ENCODE peak calls at places on chromosomes 2 and 18, in nine cellular contexts. One of them, this sample, is unnamed.

GRCh38 chr2:165833156-165833555 is 39.1 kb upstream of the GALNT3 start:
- DNase-seq in PC-3: peak
- DNase-seq in progenitor cell of endocrine pancreas: no peak
- DNase-seq in neural progenitor cell: no peak
- DNase-seq in kidney epithelial cell: peak
- DNase-seq in nephron progenitor cell: no peak
- DNase-seq in fibroblast of the aortic adventitia: peak
- DNase-seq in BJ: peak
- DNase-seq in transverse colon: no peak
- DNase-seq in this sample: no peak

GRCh38 chr2:75503048-75503607 is 57.6 kb downstream of the EVA1A start:
- DNase-seq in PC-3: peak
- DNase-seq in progenitor cell of endocrine pancreas: no peak
- DNase-seq in neural progenitor cell: no peak
- DNase-seq in kidney epithelial cell: peak
- DNase-seq in nephron progenitor cell: no peak
- DNase-seq in fibroblast of the aortic adventitia: peak
- DNase-seq in BJ: peak
- DNase-seq in transverse colon: no peak
- DNase-seq in this sample: no peak

GRCh38 chr18:78721986-78722385 is 257.6 kb upstream of the SALL3 start:
- DNase-seq in PC-3: no peak
- DNase-seq in progenitor cell of endocrine pancreas: no peak
- DNase-seq in neural progenitor cell: no peak
- DNase-seq in kidney epithelial cell: no peak
- DNase-seq in nephron progenitor cell: no peak
- DNase-seq in fibroblast of the aortic adventitia: no peak
- DNase-seq in BJ: no peak
- DNase-seq in transverse colon: no peak
- DNase-seq in this sample: no peak

GRCh38 chr18:57841568-57841967 is 38.5 kb upstream of the ATP8B1 start:
- DNase-seq in PC-3: no peak
- DNase-seq in progenitor cell of endocrine pancreas: no peak
- DNase-seq in neural progenitor cell: no peak
- DNase-seq in kidney epithelial cell: no peak
- DNase-seq in nephron progenitor cell: no peak
- DNase-seq in fibroblast of the aortic adventitia: no peak
- DNase-seq in BJ: no peak
- DNase-seq in transverse colon: no peak
- DNase-seq in this sample: no peak

GRCh38 chr2:24315669-24316068 is 44.7 kb downstream of the ITSN2 start:
- DNase-seq in PC-3: no peak
- DNase-seq in progenitor cell of endocrine pancreas: no peak
- DNase-seq in neural progenitor cell: no peak
- DNase-seq in kidney epithelial cell: peak
- DNase-seq in nephron progenitor cell: no peak
- DNase-seq in fibroblast of the aortic adventitia: no peak
- DNase-seq in BJ: no peak
- DNase-seq in transverse colon: no peak
- DNase-seq in this sample: no peak

GRCh38 chr2:42289222-42289621 is 71.8 kb downstream of the COX7A2L start:
- DNase-seq in PC-3: no peak
- DNase-seq in progenitor cell of endocrine pancreas: no peak
- DNase-seq in neural progenitor cell: no peak
- DNase-seq in kidney epithelial cell: no peak
- DNase-seq in nephron progenitor cell: no peak
- DNase-seq in fibroblast of the aortic adventitia: no peak
- DNase-seq in BJ: no peak
- DNase-seq in transverse colon: no peak
- DNase-seq in this sample: no peak

GRCh38 chr2:73176205-73176880 is 26.0 kb upstream of the NOTO start:
- DNase-seq in PC-3: no peak
- DNase-seq in progenitor cell of endocrine pancreas: no peak
- DNase-seq in neural progenitor cell: peak
- DNase-seq in kidney epithelial cell: no peak
- DNase-seq in nephron progenitor cell: peak
- DNase-seq in fibroblast of the aortic adventitia: no peak
- DNase-seq in BJ: no peak
- DNase-seq in transverse colon: peak
- DNase-seq in this sample: no peak

GRCh38 chr18:34794346-34794745 is 84.2 kb downstream of the DTNA start:
- DNase-seq in PC-3: no peak
- DNase-seq in progenitor cell of endocrine pancreas: no peak
- DNase-seq in neural progenitor cell: peak
- DNase-seq in kidney epithelial cell: no peak
- DNase-seq in nephron progenitor cell: no peak
- DNase-seq in fibroblast of the aortic adventitia: no peak
- DNase-seq in BJ: no peak
- DNase-seq in transverse colon: no peak
- DNase-seq in this sample: no peak

GRCh38 chr2:88184762-88185161 is 14.6 kb downstream of the THNSL2 start:
- DNase-seq in PC-3: no peak
- DNase-seq in progenitor cell of endocrine pancreas: no peak
- DNase-seq in neural progenitor cell: no peak
- DNase-seq in kidney epithelial cell: no peak
- DNase-seq in nephron progenitor cell: no peak
- DNase-seq in fibroblast of the aortic adventitia: no peak
- DNase-seq in BJ: no peak
- DNase-seq in transverse colon: no peak
- DNase-seq in this sample: no peak

GRCh38 chr2:128282246-128282975 is 36.3 kb downstream of the HS6ST1 start:
- DNase-seq in PC-3: no peak
- DNase-seq in progenitor cell of endocrine pancreas: no peak
- DNase-seq in neural progenitor cell: no peak
- DNase-seq in kidney epithelial cell: no peak
- DNase-seq in nephron progenitor cell: no peak
- DNase-seq in fibroblast of the aortic adventitia: no peak
- DNase-seq in BJ: no peak
- DNase-seq in transverse colon: no peak
- DNase-seq in this sample: peak

GRCh38 chr2:43047187-43047780 is 179.1 kb downstream of the ZFP36L2 start:
- DNase-seq in PC-3: no peak
- DNase-seq in progenitor cell of endocrine pancreas: no peak
- DNase-seq in neural progenitor cell: no peak
- DNase-seq in kidney epithelial cell: no peak
- DNase-seq in nephron progenitor cell: no peak
- DNase-seq in fibroblast of the aortic adventitia: no peak
- DNase-seq in BJ: no peak
- DNase-seq in transverse colon: no peak
- DNase-seq in this sample: no peak

DNA sequence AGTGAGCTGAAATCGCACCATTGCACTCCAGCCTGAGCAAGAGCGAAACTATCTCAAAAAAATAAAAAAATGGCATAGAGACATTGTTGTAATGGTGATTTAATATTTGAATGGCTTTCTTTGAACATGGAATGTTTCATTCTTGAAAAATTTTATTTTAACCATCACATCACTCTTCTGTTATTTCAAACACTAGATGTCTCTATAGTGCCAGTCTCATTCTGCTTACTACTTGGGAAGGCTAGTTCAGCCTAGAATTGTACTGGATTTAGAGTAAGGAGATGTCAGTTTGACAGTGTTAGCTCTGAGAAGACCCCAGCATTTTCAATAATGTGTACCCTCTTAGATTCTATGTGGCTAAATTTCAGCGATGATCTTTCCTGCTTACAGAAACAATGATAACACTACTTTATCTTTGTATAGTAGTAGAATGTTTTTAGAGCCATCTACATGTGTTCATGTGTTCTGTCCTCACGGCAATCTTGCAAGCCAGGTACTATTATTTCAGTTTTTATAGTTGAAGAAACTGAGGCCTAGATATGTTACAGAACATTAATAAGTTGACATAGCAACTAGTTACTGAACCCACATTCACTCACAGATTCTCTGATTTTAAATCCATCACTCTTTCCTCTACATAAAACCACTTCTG is 142.9 kb upstream of the ZSWIM2 start:
- DNase-seq in PC-3: peak
- DNase-seq in progenitor cell of endocrine pancreas: no peak
- DNase-seq in neural progenitor cell: no peak
- DNase-seq in kidney epithelial cell: no peak
- DNase-seq in nephron progenitor cell: no peak
- DNase-seq in fibroblast of the aortic adventitia: peak
- DNase-seq in BJ: no peak
- DNase-seq in transverse colon: no peak
- DNase-seq in this sample: no peak
- TF ChIP-seq CTCF in PC-3: peak
- TF ChIP-seq CTCF in progenitor cell of endocrine pancreas: no peak
- TF ChIP-seq CTCF in neural progenitor cell: peak
- TF ChIP-seq CTCF in kidney epithelial cell: no peak
- TF ChIP-seq CTCF in nephron progenitor cell: no peak
- TF ChIP-seq CTCF in fibroblast of the aortic adventitia: no peak
- TF ChIP-seq CTCF in BJ: no peak
- TF ChIP-seq CTCF in transverse colon: no peak
- TF ChIP-seq CTCF in this sample: no peak

GRCh38 chr2:16680294-16680693 is 14.7 kb upstream of the CYRIA start:
- DNase-seq in PC-3: no peak
- DNase-seq in progenitor cell of endocrine pancreas: no peak
- DNase-seq in neural progenitor cell: no peak
- DNase-seq in kidney epithelial cell: no peak
- DNase-seq in nephron progenitor cell: no peak
- DNase-seq in fibroblast of the aortic adventitia: no peak
- DNase-seq in BJ: no peak
- DNase-seq in transverse colon: no peak
- DNase-seq in this sample: no peak
- TF ChIP-seq CTCF in PC-3: no peak
- TF ChIP-seq CTCF in progenitor cell of endocrine pancreas: no peak
- TF ChIP-seq CTCF in neural progenitor cell: no peak
- TF ChIP-seq CTCF in kidney epithelial cell: no peak
- TF ChIP-seq CTCF in nephron progenitor cell: no peak
- TF ChIP-seq CTCF in fibroblast of the aortic adventitia: no peak
- TF ChIP-seq CTCF in BJ: no peak
- TF ChIP-seq CTCF in transverse colon: no peak
- TF ChIP-seq CTCF in this sample: no peak

GRCh38 chr2:70101174-70101573 is 13.9 kb downstream of the PCBP1 start:
- DNase-seq in PC-3: no peak
- DNase-seq in progenitor cell of endocrine pancreas: no peak
- DNase-seq in neural progenitor cell: no peak
- DNase-seq in kidney epithelial cell: no peak
- DNase-seq in nephron progenitor cell: no peak
- DNase-seq in fibroblast of the aortic adventitia: no peak
- DNase-seq in BJ: no peak
- DNase-seq in transverse colon: no peak
- DNase-seq in this sample: no peak

GRCh38 chr2:70098032-70098431 is 10.8 kb downstream of the PCBP1 start:
- DNase-seq in PC-3: no peak
- DNase-seq in progenitor cell of endocrine pancreas: no peak
- DNase-seq in neural progenitor cell: no peak
- DNase-seq in kidney epithelial cell: no peak
- DNase-seq in nephron progenitor cell: no peak
- DNase-seq in fibroblast of the aortic adventitia: no peak
- DNase-seq in BJ: no peak
- DNase-seq in transverse colon: no peak
- DNase-seq in this sample: no peak

GRCh38 chr2:70099270-70099669 is 12.0 kb downstream of the PCBP1 start:
- DNase-seq in PC-3: no peak
- DNase-seq in progenitor cell of endocrine pancreas: no peak
- DNase-seq in neural progenitor cell: no peak
- DNase-seq in kidney epithelial cell: no peak
- DNase-seq in nephron progenitor cell: no peak
- DNase-seq in fibroblast of the aortic adventitia: no peak
- DNase-seq in BJ: no peak
- DNase-seq in transverse colon: no peak
- DNase-seq in this sample: no peak

GRCh38 chr2:70104231-70105111 is 17.2 kb downstream of the PCBP1 start:
- DNase-seq in PC-3: no peak
- DNase-seq in progenitor cell of endocrine pancreas: no peak
- DNase-seq in neural progenitor cell: no peak
- DNase-seq in kidney epithelial cell: no peak
- DNase-seq in nephron progenitor cell: peak
- DNase-seq in fibroblast of the aortic adventitia: peak
- DNase-seq in BJ: no peak
- DNase-seq in transverse colon: peak
- DNase-seq in this sample: peak

DNA sequence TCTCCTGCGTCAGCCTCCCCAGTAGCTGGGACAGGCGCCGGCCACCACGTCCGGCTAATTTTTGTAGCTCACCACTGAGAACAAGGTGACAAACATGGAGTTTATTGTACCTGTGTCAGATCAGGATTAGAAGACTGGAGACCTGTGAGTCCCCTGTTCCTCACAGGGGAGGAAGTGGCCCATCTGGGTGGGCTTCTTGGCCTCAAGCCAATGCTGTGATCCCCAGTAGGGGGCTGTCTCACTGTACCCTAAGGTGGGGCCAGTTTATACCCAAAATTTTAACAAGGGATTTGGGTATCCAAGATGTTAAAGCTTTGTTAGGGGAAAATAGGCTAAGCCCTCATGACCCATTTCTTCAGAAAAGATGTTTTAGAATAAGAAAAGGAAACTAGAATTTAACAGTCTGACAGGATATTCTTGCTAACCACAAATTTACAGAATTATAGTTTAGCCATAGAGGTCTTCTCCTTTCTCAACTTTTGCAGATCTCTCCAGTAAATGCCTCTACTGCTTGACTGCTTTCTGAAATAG is 16.3 kb downstream of the PCBP1 start:
- DNase-seq in PC-3: no peak
- DNase-seq in progenitor cell of endocrine pancreas: no peak
- DNase-seq in neural progenitor cell: no peak
- DNase-seq in kidney epithelial cell: no peak
- DNase-seq in nephron progenitor cell: no peak
- DNase-seq in fibroblast of the aortic adventitia: no peak
- DNase-seq in BJ: no peak
- DNase-seq in transverse colon: no peak
- DNase-seq in this sample: no peak
- TF ChIP-seq CTCF in PC-3: no peak
- TF ChIP-seq CTCF in progenitor cell of endocrine pancreas: no peak
- TF ChIP-seq CTCF in neural progenitor cell: peak
- TF ChIP-seq CTCF in kidney epithelial cell: no peak
- TF ChIP-seq CTCF in nephron progenitor cell: no peak
- TF ChIP-seq CTCF in fibroblast of the aortic adventitia: no peak
- TF ChIP-seq CTCF in BJ: no peak
- TF ChIP-seq CTCF in transverse colon: no peak
- TF ChIP-seq CTCF in this sample: no peak

GRCh38 chr2:232588031-232588430 is 37.5 kb downstream of the EIF4E2 start:
- DNase-seq in PC-3: no peak
- DNase-seq in progenitor cell of endocrine pancreas: no peak
- DNase-seq in neural progenitor cell: no peak
- DNase-seq in kidney epithelial cell: no peak
- DNase-seq in nephron progenitor cell: no peak
- DNase-seq in fibroblast of the aortic adventitia: no peak
- DNase-seq in BJ: no peak
- DNase-seq in transverse colon: no peak
- DNase-seq in this sample: no peak

GRCh38 chr2:232593931-232594330 is 39.5 kb upstream of the EFHD1 start:
- DNase-seq in PC-3: no peak
- DNase-seq in progenitor cell of endocrine pancreas: no peak
- DNase-seq in neural progenitor cell: no peak
- DNase-seq in kidney epithelial cell: no peak
- DNase-seq in nephron progenitor cell: no peak
- DNase-seq in fibroblast of the aortic adventitia: no peak
- DNase-seq in BJ: no peak
- DNase-seq in transverse colon: peak
- DNase-seq in this sample: no peak

GRCh38 chr2:232597362-232598079 is 35.9 kb upstream of the EFHD1 start:
- DNase-seq in PC-3: no peak
- DNase-seq in progenitor cell of endocrine pancreas: no peak
- DNase-seq in neural progenitor cell: no peak
- DNase-seq in kidney epithelial cell: no peak
- DNase-seq in nephron progenitor cell: no peak
- DNase-seq in fibroblast of the aortic adventitia: no peak
- DNase-seq in BJ: no peak
- DNase-seq in transverse colon: no peak
- DNase-seq in this sample: no peak

GRCh38 chr2:232588680-232589585 is 38.4 kb downstream of the EIF4E2 start:
- DNase-seq in PC-3: peak
- DNase-seq in progenitor cell of endocrine pancreas: no peak
- DNase-seq in neural progenitor cell: no peak
- DNase-seq in kidney epithelial cell: no peak
- DNase-seq in nephron progenitor cell: no peak
- DNase-seq in fibroblast of the aortic adventitia: peak
- DNase-seq in BJ: peak
- DNase-seq in transverse colon: peak
- DNase-seq in this sample: peak

GRCh38 chr2:232592687-232593407 is 40.6 kb upstream of the EFHD1 start:
- DNase-seq in PC-3: peak
- DNase-seq in progenitor cell of endocrine pancreas: no peak
- DNase-seq in neural progenitor cell: no peak
- DNase-seq in kidney epithelial cell: peak
- DNase-seq in nephron progenitor cell: no peak
- DNase-seq in fibroblast of the aortic adventitia: peak
- DNase-seq in BJ: peak
- DNase-seq in transverse colon: peak
- DNase-seq in this sample: no peak
- TF ChIP-seq CTCF in PC-3: peak
- TF ChIP-seq CTCF in progenitor cell of endocrine pancreas: no peak
- TF ChIP-seq CTCF in neural progenitor cell: no peak
- TF ChIP-seq CTCF in kidney epithelial cell: peak
- TF ChIP-seq CTCF in nephron progenitor cell: no peak
- TF ChIP-seq CTCF in fibroblast of the aortic adventitia: peak
- TF ChIP-seq CTCF in BJ: peak
- TF ChIP-seq CTCF in transverse colon: peak
- TF ChIP-seq CTCF in this sample: no peak